ENCODE peak calls at places on chromosomes 4 and X, in ten cellular contexts. One of them, this sample, is unnamed.

GRCh38 chr4:139866270-139866962 is 200.8 kb downstream of the MGST2 start:
- DNase-seq in HepG2: no peak
- DNase-seq in lower lobe of right lung: no peak
- DNase-seq in AG09309: no peak
- DNase-seq in choroid plexus epithelial cell: no peak
- DNase-seq in left ventricle myocardium inferior: no peak
- DNase-seq in PC-3: no peak
- DNase-seq in uterus: no peak
- DNase-seq in right lobe of liver: no peak
- DNase-seq in adrenal gland: no peak
- DNase-seq in this sample: no peak

GRCh38 chr4:121192500-121192899 is 28.4 kb upstream of the TNIP3 start:
- DNase-seq in HepG2: peak; percentile 16
- DNase-seq in lower lobe of right lung: no peak
- DNase-seq in AG09309: no peak
- DNase-seq in choroid plexus epithelial cell: peak; percentile 72
- DNase-seq in left ventricle myocardium inferior: no peak
- DNase-seq in PC-3: peak; percentile 51
- DNase-seq in uterus: no peak
- DNase-seq in right lobe of liver: no peak
- DNase-seq in adrenal gland: no peak
- DNase-seq in this sample: peak; percentile 27

GRCh38 chrX:45628041-45628440 is 427.4 kb upstream of the DIPK2B start:
- DNase-seq in HepG2: no peak
- DNase-seq in lower lobe of right lung: no peak
- DNase-seq in AG09309: no peak
- DNase-seq in choroid plexus epithelial cell: peak; percentile 20
- DNase-seq in left ventricle myocardium inferior: no peak
- DNase-seq in PC-3: peak; percentile 4
- DNase-seq in uterus: no peak
- DNase-seq in right lobe of liver: no peak
- DNase-seq in adrenal gland: no peak
- DNase-seq in this sample: no peak

GRCh38 chr4:86977621-86978184 is 42.9 kb downstream of the AFF1 start:
- DNase-seq in HepG2: peak; percentile 96
- DNase-seq in lower lobe of right lung: no peak
- DNase-seq in AG09309: no peak
- DNase-seq in choroid plexus epithelial cell: peak; percentile 80
- DNase-seq in left ventricle myocardium inferior: no peak
- DNase-seq in PC-3: peak; percentile 88
- DNase-seq in uterus: no peak
- DNase-seq in right lobe of liver: peak; percentile 60
- DNase-seq in adrenal gland: no peak
- DNase-seq in this sample: peak; percentile 42

GRCh38 chrX:18696653-18697052 is 10.8 kb upstream of the PPEF1 start:
- DNase-seq in HepG2: no peak
- DNase-seq in lower lobe of right lung: no peak
- DNase-seq in AG09309: no peak
- DNase-seq in choroid plexus epithelial cell: no peak
- DNase-seq in left ventricle myocardium inferior: no peak
- DNase-seq in PC-3: no peak
- DNase-seq in uterus: no peak
- DNase-seq in right lobe of liver: no peak
- DNase-seq in adrenal gland: no peak
- DNase-seq in this sample: no peak

GRCh38 chr4:43233321-43233720 is 340.8 kb downstream of the GRXCR1 start:
- DNase-seq in HepG2: no peak
- DNase-seq in lower lobe of right lung: no peak
- DNase-seq in AG09309: no peak
- DNase-seq in choroid plexus epithelial cell: no peak
- DNase-seq in left ventricle myocardium inferior: no peak
- DNase-seq in PC-3: no peak
- DNase-seq in uterus: no peak
- DNase-seq in right lobe of liver: no peak
- DNase-seq in adrenal gland: no peak
- DNase-seq in this sample: no peak

GRCh38 chr4:76365636-76366035 is 55.3 kb downstream of the CCDC158 start:
- DNase-seq in HepG2: no peak
- DNase-seq in lower lobe of right lung: no peak
- DNase-seq in AG09309: no peak
- DNase-seq in choroid plexus epithelial cell: no peak
- DNase-seq in left ventricle myocardium inferior: no peak
- DNase-seq in PC-3: no peak
- DNase-seq in uterus: no peak
- DNase-seq in right lobe of liver: no peak
- DNase-seq in adrenal gland: no peak
- DNase-seq in this sample: no peak

GRCh38 chrX:110159865-110160264 is 157.0 kb downstream of the TMEM164 start:
- DNase-seq in HepG2: no peak
- DNase-seq in lower lobe of right lung: no peak
- DNase-seq in AG09309: no peak
- DNase-seq in choroid plexus epithelial cell: no peak
- DNase-seq in left ventricle myocardium inferior: no peak
- DNase-seq in PC-3: no peak
- DNase-seq in uterus: no peak
- DNase-seq in right lobe of liver: no peak
- DNase-seq in adrenal gland: no peak
- DNase-seq in this sample: no peak

GRCh38 chr4:188113156-188113555 is 3.8 kb upstream of the TRIML2 start:
- DNase-seq in HepG2: no peak
- DNase-seq in lower lobe of right lung: no peak
- DNase-seq in AG09309: no peak
- DNase-seq in choroid plexus epithelial cell: no peak
- DNase-seq in left ventricle myocardium inferior: no peak
- DNase-seq in PC-3: no peak
- DNase-seq in uterus: no peak
- DNase-seq in right lobe of liver: no peak
- DNase-seq in adrenal gland: no peak
- DNase-seq in this sample: no peak

GRCh38 chr4:170374770-170375169 is 285.0 kb upstream of the AADAT start:
- DNase-seq in HepG2: peak; percentile 39
- DNase-seq in lower lobe of right lung: no peak
- DNase-seq in AG09309: no peak
- DNase-seq in choroid plexus epithelial cell: peak; percentile 67
- DNase-seq in left ventricle myocardium inferior: no peak
- DNase-seq in PC-3: peak; percentile 46
- DNase-seq in uterus: no peak
- DNase-seq in right lobe of liver: peak; percentile 63
- DNase-seq in adrenal gland: no peak
- DNase-seq in this sample: peak; percentile 52
- TF ChIP-seq CTCF in HepG2: peak; percentile 24
- TF ChIP-seq CTCF in lower lobe of right lung: peak; percentile 29
- TF ChIP-seq CTCF in AG09309: peak; percentile 5
- TF ChIP-seq CTCF in choroid plexus epithelial cell: peak; percentile 75
- TF ChIP-seq CTCF in left ventricle myocardium inferior: peak; percentile 14
- TF ChIP-seq CTCF in PC-3: peak; percentile 60
- TF ChIP-seq CTCF in uterus: no peak
- TF ChIP-seq CTCF in right lobe of liver: peak; percentile 78
- TF ChIP-seq CTCF in adrenal gland: peak; percentile 36
- TF ChIP-seq CTCF in this sample: peak; percentile 56

GRCh38 chr4:164383187-164384181 is 370.4 kb upstream of the SMIM31 start:
- DNase-seq in HepG2: no peak
- DNase-seq in lower lobe of right lung: no peak
- DNase-seq in AG09309: no peak
- DNase-seq in choroid plexus epithelial cell: peak; percentile 7
- DNase-seq in left ventricle myocardium inferior: no peak
- DNase-seq in PC-3: no peak
- DNase-seq in uterus: peak; percentile 52
- DNase-seq in right lobe of liver: no peak
- DNase-seq in adrenal gland: no peak
- DNase-seq in this sample: no peak
- TF ChIP-seq CTCF in HepG2: no peak
- TF ChIP-seq CTCF in lower lobe of right lung: no peak
- TF ChIP-seq CTCF in AG09309: no peak
- TF ChIP-seq CTCF in choroid plexus epithelial cell: peak; percentile 7
- TF ChIP-seq CTCF in left ventricle myocardium inferior: no peak
- TF ChIP-seq CTCF in PC-3: no peak
- TF ChIP-seq CTCF in uterus: no peak
- TF ChIP-seq CTCF in right lobe of liver: no peak
- TF ChIP-seq CTCF in adrenal gland: no peak
- TF ChIP-seq CTCF in this sample: no peak

GRCh38 chr4:73864365-73864764 is 4.8 kb upstream of the CXCL1 start:
- DNase-seq in HepG2: peak; percentile 11
- DNase-seq in lower lobe of right lung: no peak
- DNase-seq in AG09309: no peak
- DNase-seq in choroid plexus epithelial cell: peak; percentile 68
- DNase-seq in left ventricle myocardium inferior: no peak
- DNase-seq in PC-3: peak; percentile 73
- DNase-seq in uterus: no peak
- DNase-seq in right lobe of liver: no peak
- DNase-seq in adrenal gland: no peak
- DNase-seq in this sample: peak; percentile 31
- TF ChIP-seq CTCF in HepG2: peak; percentile 43
- TF ChIP-seq CTCF in lower lobe of right lung: peak; percentile 20
- TF ChIP-seq CTCF in AG09309: peak; percentile 34
- TF ChIP-seq CTCF in choroid plexus epithelial cell: peak; percentile 74
- TF ChIP-seq CTCF in left ventricle myocardium inferior: no peak
- TF ChIP-seq CTCF in PC-3: peak; percentile 93
- TF ChIP-seq CTCF in uterus: no peak
- TF ChIP-seq CTCF in right lobe of liver: peak; percentile 70
- TF ChIP-seq CTCF in adrenal gland: peak; percentile 25
- TF ChIP-seq CTCF in this sample: peak; percentile 31

GRCh38 chr4:150960818-150961217 is 54.3 kb downstream of the LRBA start:
- DNase-seq in HepG2: peak; percentile 35
- DNase-seq in lower lobe of right lung: no peak
- DNase-seq in AG09309: no peak
- DNase-seq in choroid plexus epithelial cell: peak; percentile 73
- DNase-seq in left ventricle myocardium inferior: no peak
- DNase-seq in PC-3: peak; percentile 55
- DNase-seq in uterus: no peak
- DNase-seq in right lobe of liver: no peak
- DNase-seq in adrenal gland: no peak
- DNase-seq in this sample: no peak
- TF ChIP-seq CTCF in HepG2: peak; percentile 73
- TF ChIP-seq CTCF in lower lobe of right lung: peak; percentile 49
- TF ChIP-seq CTCF in AG09309: peak; percentile 69
- TF ChIP-seq CTCF in choroid plexus epithelial cell: peak; percentile 85
- TF ChIP-seq CTCF in left ventricle myocardium inferior: peak; percentile 44
- TF ChIP-seq CTCF in PC-3: peak; percentile 76
- TF ChIP-seq CTCF in uterus: no peak
- TF ChIP-seq CTCF in right lobe of liver: peak; percentile 60
- TF ChIP-seq CTCF in adrenal gland: peak; percentile 26
- TF ChIP-seq CTCF in this sample: peak; percentile 24

GRCh38 chr4:102503831-102504786 is 3.0 kb downstream of the NFKB1 start:
- DNase-seq in HepG2: no peak
- DNase-seq in lower lobe of right lung: no peak
- DNase-seq in AG09309: no peak
- DNase-seq in choroid plexus epithelial cell: no peak
- DNase-seq in left ventricle myocardium inferior: no peak
- DNase-seq in PC-3: peak; percentile 18
- DNase-seq in uterus: no peak
- DNase-seq in right lobe of liver: no peak
- DNase-seq in adrenal gland: no peak
- DNase-seq in this sample: no peak

GRCh38 chr4:102503301-102503746 is 2.2 kb downstream of the NFKB1 start:
- DNase-seq in HepG2: peak; percentile 24
- DNase-seq in lower lobe of right lung: no peak
- DNase-seq in AG09309: no peak
- DNase-seq in choroid plexus epithelial cell: no peak
- DNase-seq in left ventricle myocardium inferior: no peak
- DNase-seq in PC-3: peak; percentile 24
- DNase-seq in uterus: no peak
- DNase-seq in right lobe of liver: no peak
- DNase-seq in adrenal gland: no peak
- DNase-seq in this sample: peak; percentile 29

GRCh38 chr4:102501176-102501634 is at the start of gene NFKB1:
- DNase-seq in HepG2: peak; percentile 54
- DNase-seq in lower lobe of right lung: peak; percentile 80
- DNase-seq in AG09309: peak; percentile 33
- DNase-seq in choroid plexus epithelial cell: peak; percentile 87
- DNase-seq in left ventricle myocardium inferior: peak; percentile 59
- DNase-seq in PC-3: peak; percentile 61
- DNase-seq in uterus: peak; percentile 56
- DNase-seq in right lobe of liver: peak; percentile 80
- DNase-seq in adrenal gland: peak; percentile 83
- DNase-seq in this sample: peak; percentile 87

GRCh38 chr4:102500371-102501175 is 586 bp upstream of the NFKB1 start:
- DNase-seq in HepG2: peak; percentile 24
- DNase-seq in lower lobe of right lung: peak; percentile 72
- DNase-seq in AG09309: no peak
- DNase-seq in choroid plexus epithelial cell: peak; percentile 47
- DNase-seq in left ventricle myocardium inferior: peak; percentile 72
- DNase-seq in PC-3: peak; percentile 35
- DNase-seq in uterus: peak; percentile 53
- DNase-seq in right lobe of liver: peak; percentile 61
- DNase-seq in adrenal gland: peak; percentile 52
- DNase-seq in this sample: peak; percentile 25

DNA sequence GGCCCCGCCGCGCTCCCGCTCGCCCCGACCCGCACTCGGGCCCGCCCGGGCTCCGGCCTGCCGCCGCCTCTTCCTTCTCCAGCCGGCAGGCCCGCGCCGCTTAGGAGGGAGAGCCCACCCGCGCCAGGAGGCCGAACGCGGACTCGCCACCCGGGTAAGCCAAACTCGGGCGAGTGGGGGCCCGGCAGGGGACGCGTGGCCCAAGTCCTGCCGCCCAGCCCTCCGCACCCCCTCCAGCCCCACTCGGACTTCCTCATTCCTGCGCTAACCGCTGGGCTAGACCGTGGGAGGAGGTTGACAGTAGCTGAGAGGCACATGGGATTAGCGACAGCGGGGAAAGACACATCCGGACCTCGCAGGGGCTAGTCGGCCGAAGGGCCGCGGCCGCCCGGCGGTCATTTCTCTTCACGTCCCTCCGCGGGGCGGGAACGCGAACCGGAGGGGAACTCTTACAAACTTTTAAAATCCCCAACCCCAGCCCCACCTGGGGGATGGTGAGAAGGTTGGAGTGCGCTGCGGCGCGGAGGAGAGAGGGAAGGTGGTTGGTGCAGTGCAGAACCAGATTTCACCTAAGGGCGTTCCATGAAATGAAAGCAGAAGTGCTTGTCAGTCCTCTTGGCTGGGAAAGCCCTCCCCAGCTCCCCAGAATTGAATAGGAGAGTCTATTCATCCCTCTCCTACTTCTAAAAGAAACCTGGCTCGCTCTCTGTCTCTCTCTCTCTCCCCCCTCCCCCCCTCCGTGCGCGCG is 650 bp downstream of the NFKB1 start:
- DNase-seq in HepG2: peak; percentile 73
- DNase-seq in lower lobe of right lung: peak; percentile 93
- DNase-seq in AG09309: peak; percentile 28
- DNase-seq in choroid plexus epithelial cell: peak; percentile 73
- DNase-seq in left ventricle myocardium inferior: peak; percentile 78
- DNase-seq in PC-3: peak; percentile 68
- DNase-seq in uterus: peak; percentile 69
- DNase-seq in right lobe of liver: peak; percentile 80
- DNase-seq in adrenal gland: peak; percentile 85
- DNase-seq in this sample: peak; percentile 64
- TF ChIP-seq CTCF in HepG2: peak; percentile 9
- TF ChIP-seq CTCF in lower lobe of right lung: no peak
- TF ChIP-seq CTCF in AG09309: no peak
- TF ChIP-seq CTCF in choroid plexus epithelial cell: no peak
- TF ChIP-seq CTCF in left ventricle myocardium inferior: peak; percentile 11
- TF ChIP-seq CTCF in PC-3: no peak
- TF ChIP-seq CTCF in uterus: peak; percentile 0
- TF ChIP-seq CTCF in right lobe of liver: no peak
- TF ChIP-seq CTCF in adrenal gland: no peak
- TF ChIP-seq CTCF in this sample: no peak

This sample was measured in GM20000.